ENCODE peak calls at places on chromosomes 6 and 20, in nine cellular contexts. W is mesenchymal stem cell; R is fibroblast of pulmonary artery; O is GM23248; N is left ventricle myocardium inferior; H is SK-N-SH; V is naive thymus-derived CD4-positive, alpha-beta T cell; U is mucosa of descending colon; L is coronary artery. P is an unnamed sample.

GRCh38 chr6:1662532-1662931 is 52.8 kb downstream of the FOXC1 start:
- DNase-seq in W (no peak), R (no peak), O (peak), N (no peak), H (no peak), V (no peak), U (no peak), L (no peak), P (no peak)

GRCh38 chr6:99637629-99638028 is 31.0 kb downstream of the PRDM13 start:
- DNase-seq in W (no peak), R (no peak), O (no peak), N (no peak), H (no peak), V (no peak), U (no peak), L (no peak), P (no peak)

GRCh38 chr6:140966676-140967075 is 1166.0 kb upstream of the GJE1 start:
- DNase-seq in W (no peak), R (no peak), O (peak), N (no peak), H (no peak), V (no peak), U (no peak), L (no peak), P (no peak)

GRCh38 chr6:41374618-41375590 is 39.5 kb downstream of the NCR2 start:
- DNase-seq in W (peak), R (no peak), O (peak), N (no peak), H (peak), V (no peak), U (no peak), L (no peak), P (no peak)

GRCh38 chr6:168320661-168321060 is 1.1 kb upstream of the DACT2 start:
- DNase-seq in W (no peak), R (peak), O (no peak), N (no peak), H (no peak), V (no peak), U (no peak), L (no peak), P (no peak)

GRCh38 chr6:170201361-170201760 is 89.5 kb downstream of the DLL1 start:
- DNase-seq in W (no peak), R (no peak), O (no peak), N (no peak), H (no peak), V (no peak), U (no peak), L (peak), P (no peak)

GRCh38 chr6:130841128-130841728 is 14.0 kb downstream of the SMLR1 start:
- DNase-seq in W (no peak), R (no peak), O (peak), N (no peak), H (no peak), V (no peak), U (no peak), L (no peak), P (no peak)

GRCh38 chr6:109102762-109103161 is 7.5 kb downstream of the CEP57L1 start:
- DNase-seq in W (no peak), R (no peak), O (no peak), N (no peak), H (peak), V (no peak), U (no peak), L (no peak), P (no peak)

GRCh38 chr6:16130932-16131387 is 2.1 kb downstream of the MYLIP start:
- DNase-seq in W (peak), R (peak), O (peak), N (no peak), H (peak), V (peak), U (no peak), L (no peak), P (peak)

GRCh38 chr6:107114872-107115694 is at the start of gene BEND3:
- DNase-seq in W (peak), R (no peak), O (peak), N (peak), H (peak), V (peak), U (peak), L (no peak), P (no peak)

GRCh38 chr6:34771727-34772126 is 14.4 kb downstream of the SNRPC start:
- DNase-seq in W (peak), R (peak), O (peak), N (no peak), H (no peak), V (no peak), U (no peak), L (no peak), P (no peak)

GRCh38 chr20:32352101-32352720 is 5.9 kb upstream of the ASXL1 start:
- DNase-seq in W (no peak), R (no peak), O (no peak), N (no peak), H (no peak), V (no peak), U (no peak), L (no peak), P (no peak)

GRCh38 chr6:36858407-36858981 is 16.1 kb downstream of the PPIL1 start:
- DNase-seq in W (peak), R (peak), O (peak), N (no peak), H (no peak), V (no peak), U (no peak), L (no peak), P (no peak)

GRCh38 chr6:131059486-131059885 is 3.6 kb downstream of the EPB41L2 start:
- DNase-seq in W (peak), R (peak), O (peak), N (no peak), H (no peak), V (no peak), U (no peak), L (no peak), P (no peak)

GRCh38 chr6:6201200-6201599 is 119.3 kb downstream of the F13A1 start:
- DNase-seq in W (no peak), R (no peak), O (no peak), N (no peak), H (no peak), V (no peak), U (no peak), L (no peak), P (no peak)

DNA sequence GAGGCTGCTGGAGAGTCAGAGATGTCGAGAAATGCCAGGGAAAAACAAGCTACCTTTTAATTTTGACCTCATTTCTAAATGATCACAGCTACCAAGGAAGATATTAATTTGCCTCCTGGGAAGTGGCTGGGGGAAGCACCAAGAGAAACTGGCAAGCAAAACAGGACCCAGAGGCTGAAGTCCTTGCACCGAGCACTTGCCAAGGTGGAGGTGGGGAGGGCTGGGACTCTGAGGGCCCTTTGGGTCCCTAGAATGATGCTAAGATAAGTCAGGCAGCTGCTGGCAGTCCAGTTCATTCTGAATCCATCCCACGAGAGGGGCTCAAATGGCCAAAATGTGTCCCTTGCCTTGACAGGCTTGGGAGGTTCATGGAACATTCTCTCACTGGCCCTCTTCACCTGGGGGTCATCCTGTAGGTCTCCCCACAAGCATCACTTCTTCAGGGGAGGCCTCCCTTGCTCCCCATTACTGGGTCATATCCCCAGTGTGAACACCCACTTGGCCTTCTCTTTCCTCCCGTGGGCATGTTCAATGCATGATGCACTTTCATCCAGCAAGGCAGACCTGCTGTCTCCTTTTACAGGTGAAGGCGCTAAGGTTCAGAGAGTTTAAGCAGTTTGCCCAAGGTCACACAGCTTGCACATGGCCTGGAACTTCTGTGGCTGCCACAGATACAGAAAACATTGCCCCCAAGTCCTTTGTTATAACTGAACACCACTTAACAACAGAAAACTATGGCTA is 39.1 kb upstream of the BLCAP start:
- DNase-seq in W (no peak), R (no peak), O (no peak), N (no peak), H (no peak), V (no peak), U (no peak), L (no peak), P (no peak)
- H3K4me3 ChIP-seq in W (no peak), R (no peak), O (no peak), N (no peak), H (no peak), V (no peak), U (no peak), L (no peak), P (no peak)

GRCh38 chr6:113683968-113684367 is 173.2 kb upstream of the MARCKS start:
- DNase-seq in W (no peak), R (no peak), O (no peak), N (no peak), H (no peak), V (no peak), U (no peak), L (no peak), P (no peak)

GRCh38 chr6:113690255-113690956 is 166.7 kb upstream of the MARCKS start:
- DNase-seq in W (peak), R (peak), O (peak), N (no peak), H (peak), V (no peak), U (no peak), L (no peak), P (peak)

GRCh38 chr6:113690957-113691656 is 166.0 kb upstream of the MARCKS start:
- DNase-seq in W (no peak), R (no peak), O (no peak), N (no peak), H (no peak), V (no peak), U (no peak), L (no peak), P (no peak)

GRCh38 chr6:113684382-113684901 is 172.7 kb upstream of the MARCKS start:
- DNase-seq in W (peak), R (no peak), O (peak), N (no peak), H (no peak), V (no peak), U (no peak), L (no peak), P (no peak)

DNA sequence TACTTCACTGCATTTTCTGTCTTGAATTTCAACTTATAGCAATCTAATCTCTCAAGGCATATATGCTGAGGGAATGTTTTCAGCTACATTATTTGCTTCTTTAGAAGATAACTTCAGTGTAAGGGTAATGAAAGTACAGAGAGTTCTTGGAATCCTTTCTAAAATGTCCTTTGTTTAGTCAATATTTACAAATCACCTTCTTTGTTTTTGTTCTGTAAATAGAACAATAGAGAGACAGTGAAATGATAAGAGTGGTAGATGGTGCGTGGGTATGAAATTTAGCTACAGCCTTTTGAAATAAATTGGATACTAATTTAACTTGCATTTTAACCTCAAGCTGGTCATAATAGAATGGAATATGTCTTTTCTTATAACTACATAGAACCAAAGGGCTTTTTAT is 171.1 kb upstream of the MARCKS start:
- DNase-seq in W (no peak), R (no peak), O (no peak), N (no peak), H (no peak), V (no peak), U (no peak), L (no peak), P (no peak)
- H3K4me3 ChIP-seq in W (no peak), R (no peak), O (no peak), N (no peak), H (no peak), V (no peak), U (no peak), L (no peak), P (no peak)

DNA sequence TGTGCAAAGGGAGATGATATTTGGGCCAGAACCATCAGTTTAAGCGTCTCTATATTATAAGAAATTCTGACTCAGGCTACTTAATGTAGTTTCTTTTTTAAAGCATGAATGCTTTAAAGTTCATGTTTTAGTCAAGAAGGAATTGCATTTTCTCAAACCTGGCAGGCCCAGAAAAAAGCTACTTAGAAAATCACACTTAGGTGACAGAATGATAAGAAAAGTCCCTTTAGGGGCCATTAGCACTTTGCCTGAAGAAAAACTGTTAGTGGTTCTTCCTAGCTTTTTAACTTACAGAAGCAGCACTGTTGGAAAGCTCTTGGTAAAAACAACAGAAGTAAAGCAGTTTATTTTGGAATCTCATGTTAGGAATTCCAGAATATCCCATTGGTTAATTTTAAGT is 387.8 kb downstream of the PLCB1 start:
- DNase-seq in W (no peak), R (no peak), O (no peak), N (no peak), H (no peak), V (no peak), U (no peak), L (no peak), P (no peak)
- H3K4me3 ChIP-seq in W (no peak), R (no peak), O (no peak), N (no peak), H (no peak), V (no peak), U (no peak), L (no peak), P (no peak)

GRCh38 chr20:5734559-5735137 is 15.6 kb upstream of the SHLD1 start:
- DNase-seq in W (no peak), R (no peak), O (no peak), N (no peak), H (no peak), V (no peak), U (no peak), L (no peak), P (no peak)

GRCh38 chr20:5731753-5732366 is 18.3 kb upstream of the SHLD1 start:
- DNase-seq in W (no peak), R (peak), O (no peak), N (no peak), H (no peak), V (no peak), U (no peak), L (no peak), P (no peak)

GRCh38 chr20:5741089-5741488 is 9.1 kb upstream of the SHLD1 start:
- DNase-seq in W (peak), R (no peak), O (peak), N (no peak), H (no peak), V (no peak), U (no peak), L (no peak), P (no peak)

GRCh38 chr20:5735845-5736530 is 14.2 kb upstream of the SHLD1 start:
- DNase-seq in W (peak), R (peak), O (no peak), N (no peak), H (no peak), V (no peak), U (no peak), L (no peak), P (no peak)

GRCh38 chr20:5737619-5737953 is 12.6 kb upstream of the SHLD1 start:
- DNase-seq in W (no peak), R (no peak), O (no peak), N (no peak), H (no peak), V (no peak), U (no peak), L (no peak), P (no peak)
- H3K4me3 ChIP-seq in W (no peak), R (no peak), O (no peak), N (no peak), H (no peak), V (no peak), U (no peak), L (no peak), P (no peak)

DNA sequence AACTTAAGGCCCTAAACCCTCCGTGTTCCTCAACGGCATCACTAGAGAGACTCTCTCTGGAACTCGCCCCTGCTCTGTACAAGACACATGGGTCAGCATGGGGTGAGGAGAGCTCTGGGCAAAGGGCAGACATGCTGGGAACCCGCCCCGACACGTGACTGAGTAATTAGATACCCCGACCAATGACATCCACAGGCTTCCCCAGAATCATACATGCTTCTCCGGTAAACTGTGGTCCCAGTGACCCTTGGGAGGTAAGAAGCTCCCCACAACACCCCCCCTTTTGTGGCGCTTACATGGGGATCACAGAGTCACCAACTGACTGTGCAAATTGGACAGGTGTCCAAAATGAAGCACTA is 31.7 kb upstream of the RPS6KA2 start:
- DNase-seq in W (no peak), R (no peak), O (no peak), N (no peak), H (no peak), V (no peak), U (no peak), L (no peak), P (no peak)
- H3K4me3 ChIP-seq in W (no peak), R (no peak), O (no peak), N (no peak), H (no peak), V (no peak), U (no peak), L (no peak), P (no peak)

GRCh38 chr6:30829016-30829415 is 55.3 kb upstream of the DDR1 start:
- DNase-seq in W (no peak), R (no peak), O (no peak), N (no peak), H (no peak), V (no peak), U (peak), L (no peak), P (no peak)

GRCh38 chr6:30828027-30828962 is 56.0 kb upstream of the DDR1 start:
- DNase-seq in W (peak), R (peak), O (peak), N (peak), H (peak), V (peak), U (peak), L (peak), P (no peak)

GRCh38 chr6:30826961-30827342 is 57.4 kb upstream of the DDR1 start:
- DNase-seq in W (no peak), R (no peak), O (peak), N (no peak), H (no peak), V (no peak), U (peak), L (no peak), P (no peak)

GRCh38 chr6:30830438-30830837 is 53.9 kb upstream of the DDR1 start:
- DNase-seq in W (no peak), R (no peak), O (no peak), N (no peak), H (no peak), V (peak), U (peak), L (no peak), P (no peak)

GRCh38 chr6:30829639-30830250 is 54.6 kb upstream of the DDR1 start:
- DNase-seq in W (no peak), R (no peak), O (no peak), N (no peak), H (no peak), V (no peak), U (peak), L (no peak), P (no peak)
- H3K4me3 ChIP-seq in W (no peak), R (no peak), O (no peak), N (no peak), H (no peak), V (peak), U (no peak), L (no peak), P (no peak)

DNA sequence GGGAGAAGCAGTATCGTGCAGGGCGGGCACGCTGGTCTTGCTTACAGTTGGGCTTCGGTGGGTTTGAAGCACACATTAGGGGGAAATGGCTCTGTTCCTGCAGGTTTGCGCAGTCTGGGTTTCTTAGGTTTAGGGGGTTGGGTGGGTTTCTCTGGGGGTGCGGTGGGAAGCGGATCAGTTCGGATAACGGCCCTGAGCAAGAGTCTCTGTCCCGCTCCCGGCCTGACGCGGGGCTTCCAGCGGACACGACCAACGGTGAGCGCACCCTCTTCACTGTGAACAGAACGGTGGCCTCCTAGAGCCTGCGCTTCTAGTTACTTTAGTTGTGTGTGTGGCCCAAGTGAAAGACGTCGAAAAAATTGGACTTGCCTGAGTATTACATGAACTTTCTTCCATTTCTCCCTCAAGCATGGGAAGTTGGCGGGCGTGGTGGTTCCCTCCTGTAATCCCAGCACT is 635 bp upstream of the ELOVL2 start:
- DNase-seq in W (no peak), R (no peak), O (no peak), N (no peak), H (no peak), V (no peak), U (no peak), L (no peak), P (no peak)
- H3K4me3 ChIP-seq in W (peak), R (peak), O (peak), N (peak), H (peak), V (no peak), U (no peak), L (peak), P (peak)

GRCh38 chr6:32842690-32843089 is 1.2 kb downstream of the PSMB8 start:
- DNase-seq in W (no peak), R (no peak), O (no peak), N (no peak), H (no peak), V (no peak), U (no peak), L (no peak), P (no peak)
- H3K4me3 ChIP-seq in W (no peak), R (peak), O (peak), N (peak), H (no peak), V (peak), U (no peak), L (no peak), P (peak)

GRCh38 chr6:152948150-152948768 is 34.6 kb downstream of the FBXO5 start:
- DNase-seq in W (peak), R (peak), O (peak), N (no peak), H (peak), V (peak), U (no peak), L (no peak), P (peak)
- H3K4me3 ChIP-seq in W (no peak), R (no peak), O (peak), N (peak), H (peak), V (no peak), U (no peak), L (peak), P (no peak)